ENCODE peak calls at places on chromosomes 13 and 19, in five cellular contexts. C is nephron progenitor cell, E is astrocyte, L is glutamatergic neuron, X is thyroid gland. U is an unnamed sample.

GRCh38 chr19:49827034-49827433 is 8.9 kb downstream of the MED25 start:
- DNase-seq in L (no peak), E (no peak), C (no peak), X (no peak), U (no peak)

GRCh38 chr19:38907670-38908069 is 4.3 kb downstream of the CCER2 start:
- DNase-seq in X (no peak), L (no peak), C (no peak), E (no peak), U (no peak)

GRCh38 chr13:98486412-98486811 is 90.5 kb downstream of the STK24 start:
- DNase-seq in X (no peak), L (no peak), E (no peak), C (no peak), U (no peak)

GRCh38 chr13:62084728-62085127 is 669.1 kb upstream of the PCDH20 start:
- DNase-seq in L (no peak), X (no peak), E (no peak), C (no peak), U (no peak)

GRCh38 chr19:17184381-17184841 is 30.7 kb upstream of the USE1 start:
- DNase-seq in L (no peak), X (no peak), E (no peak), C (no peak), U (no peak)

GRCh38 chr19:954672-955494 is 29.0 kb downstream of the ARID3A start:
- DNase-seq in C (peak; percentile 70), L (no peak), X (no peak), E (no peak), U (no peak)

GRCh38 chr13:96734499-96734898 is 259.8 kb downstream of the OXGR1 start:
- DNase-seq in E (no peak), X (no peak), C (no peak), L (no peak), U (no peak)

GRCh38 chr19:36547001-36547732 is 19.1 kb upstream of the ZNF260 start:
- DNase-seq in X (no peak), L (no peak), E (peak; percentile 12), C (no peak), U (no peak)

GRCh38 chr13:93549326-93549855 is 322.8 kb downstream of the GPC6 start:
- DNase-seq in E (peak; percentile 11), X (no peak), C (no peak), L (no peak), U (no peak)

GRCh38 chr13:48448285-48448962 is 35.5 kb upstream of the LPAR6 start:
- DNase-seq in L (no peak), X (no peak), C (no peak), E (no peak), U (no peak)

GRCh38 chr13:55652657-55653056 is 1488.1 kb upstream of the PRR20A start:
- DNase-seq in X (no peak), C (no peak), E (no peak), L (no peak), U (no peak)

GRCh38 chr13:99028890-99029289 is 51.0 kb upstream of the DOCK9 start:
- DNase-seq in C (no peak), X (no peak), L (no peak), E (no peak), U (no peak)

GRCh38 chr13:110108348-110109139 is 198.4 kb downstream of the COL4A1 start:
- DNase-seq in L (peak; percentile 84), X (peak; percentile 82), E (peak; percentile 78), C (peak; percentile 67), U (peak; percentile 50)

GRCh38 chr13:98922306-98922705 is 55.6 kb downstream of the DOCK9 start:
- DNase-seq in C (no peak), X (no peak), L (no peak), E (peak; percentile 65), U (no peak)

GRCh38 chr13:109131698-109132257 is 502.4 kb downstream of the MYO16 start:
- DNase-seq in E (peak; percentile 14), C (no peak), L (no peak), X (no peak), U (no peak)

GRCh38 chr19:16945364-16945714 is 56.5 kb downstream of the F2RL3 start:
- DNase-seq in E (no peak), L (no peak), C (no peak), X (no peak), U (no peak)

GRCh38 chr13:76976488-76976887 is 15.4 kb upstream of the CLN5 start:
- DNase-seq in L (no peak), E (peak; percentile 87), C (no peak), X (no peak), U (no peak)

GRCh38 chr19:3459965-3460582 is 20.3 kb downstream of the SMIM24 start:
- DNase-seq in E (no peak), C (no peak), X (no peak), L (no peak), U (no peak)

GRCh38 chr19:4723465-4724251 is at the start of gene DPP9:
- DNase-seq in X (peak; percentile 98), L (peak; percentile 96), E (peak; percentile 96), C (peak; percentile 93), U (peak; percentile 87)
- TF ChIP-seq CTCF in X (no peak), L (peak; percentile 52), E (no peak), C (peak; percentile 8), U (peak; percentile 49)

GRCh38 chr19:47540748-47541147 is 25.9 kb upstream of the NAPA start:
- DNase-seq in L (no peak), X (no peak), C (no peak), E (peak; percentile 12), U (no peak)
- TF ChIP-seq CTCF in L (no peak), X (no peak), C (no peak), E (peak; percentile 21), U (no peak)

GRCh38 chr13:65966991-65967451 is 1263.1 kb downstream of the PCDH9 start:
- DNase-seq in C (no peak), E (peak; percentile 5), X (no peak), L (no peak), U (no peak)
- TF ChIP-seq CTCF in C (peak; percentile 28), E (peak; percentile 40), X (no peak), L (peak; percentile 46), U (no peak)

GRCh38 chr19:33301011-33301899 is 1.1 kb downstream of the CEBPA start:
- DNase-seq in X (peak; percentile 50), E (no peak), C (peak; percentile 50), L (peak; percentile 52), U (no peak)

GRCh38 chr19:33301900-33302174 is 497 bp downstream of the CEBPA start:
- DNase-seq in X (no peak), E (no peak), C (peak; percentile 38), L (no peak), U (no peak)

GRCh38 chr19:33303791-33304759 is 1.7 kb upstream of the CEBPA start:
- DNase-seq in C (no peak), L (no peak), X (peak; percentile 56), E (no peak), U (no peak)

GRCh38 chr19:33302974-33303790 is 848 bp upstream of the CEBPA start:
- DNase-seq in E (peak; percentile 32), C (peak; percentile 70), L (peak; percentile 71), X (peak; percentile 70), U (peak; percentile 74)

DNA sequence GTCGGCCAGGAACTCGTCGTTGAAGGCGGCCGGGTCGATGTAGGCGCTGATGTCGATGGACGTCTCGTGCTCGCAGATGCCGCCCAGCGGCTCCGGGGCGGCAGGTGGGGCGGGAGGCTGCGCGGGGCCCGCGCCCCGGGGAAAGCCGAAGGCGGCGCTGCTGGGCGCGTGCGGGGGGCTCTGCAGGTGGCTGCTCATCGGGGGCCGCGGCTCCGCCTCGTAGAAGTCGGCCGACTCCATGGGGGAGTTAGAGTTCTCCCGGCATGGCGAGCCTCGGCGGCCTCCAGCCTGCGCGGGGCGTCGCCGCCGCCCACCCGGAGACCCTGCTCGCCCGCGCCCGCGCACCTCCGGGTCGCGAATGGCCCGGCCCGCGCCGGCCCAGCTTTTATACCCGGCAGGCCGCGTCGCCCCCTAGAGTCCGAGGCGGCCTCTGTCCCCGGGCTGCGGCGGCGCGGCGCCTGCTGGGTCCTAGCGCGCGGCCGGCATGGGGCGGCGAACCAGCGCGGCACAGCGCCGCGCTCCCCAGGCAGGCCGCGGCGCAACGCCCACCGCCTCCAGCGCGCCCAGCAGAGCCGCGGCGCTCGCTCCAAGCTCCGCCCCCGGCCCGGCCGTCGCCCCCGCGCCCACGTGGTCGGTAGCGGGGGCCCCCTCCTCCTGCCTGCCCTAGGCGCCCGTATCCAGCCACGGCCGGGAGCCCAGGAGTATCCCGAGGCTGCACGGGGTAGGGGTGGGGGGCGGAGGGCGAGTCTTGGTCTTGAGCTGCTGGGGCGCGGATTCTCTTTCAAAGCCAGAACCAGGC is at the start of gene CEBPA:
- DNase-seq in E (peak; percentile 55), C (peak; percentile 86), X (peak; percentile 88), L (peak; percentile 87), U (peak; percentile 85)
- TF ChIP-seq CTCF in E (no peak), C (no peak), X (peak; percentile 27), L (peak; percentile 62), U (no peak)

DNA sequence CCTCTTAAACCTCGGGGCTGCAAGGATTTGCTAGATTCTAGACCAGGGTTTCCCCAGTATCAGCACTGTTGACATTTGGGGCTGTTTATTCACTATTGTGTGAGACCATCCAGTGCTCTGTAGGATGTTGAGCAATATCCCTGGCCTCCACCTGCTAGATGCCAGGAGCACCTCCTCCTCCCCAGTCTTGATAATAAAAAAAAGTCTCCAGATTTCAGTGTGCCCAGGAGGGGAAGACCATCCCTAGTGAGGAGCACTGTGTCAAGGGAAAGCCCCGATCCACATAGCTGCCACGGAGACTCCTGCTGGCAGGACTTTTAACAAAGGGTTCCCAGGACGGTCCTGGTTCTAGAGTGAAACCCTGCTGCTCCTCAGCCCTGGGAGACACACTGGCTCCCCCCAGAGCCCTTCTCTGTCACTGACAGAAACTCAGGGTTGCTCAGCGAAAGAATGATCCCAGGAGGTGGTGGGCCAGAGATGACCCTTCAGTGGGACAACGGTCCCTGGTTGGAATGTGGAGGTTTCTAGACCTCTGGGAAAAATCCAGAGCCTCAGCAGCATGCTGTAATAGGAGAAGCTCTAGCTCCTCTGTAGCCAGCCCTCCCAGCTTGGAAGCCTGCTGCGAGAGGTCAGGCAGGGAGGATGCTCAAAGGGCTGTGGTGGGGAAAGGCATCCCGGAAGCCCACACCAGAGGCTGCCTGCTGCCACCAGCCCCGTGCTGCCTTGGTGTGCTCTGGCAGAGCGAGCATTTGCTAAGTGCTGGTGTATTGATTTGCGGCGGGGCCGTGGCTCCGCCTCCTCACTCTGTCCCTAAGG is 20.3 kb downstream of the LYL1 start:
- DNase-seq in L (peak; percentile 91), C (peak; percentile 61), E (peak; percentile 40), X (no peak), U (no peak)
- TF ChIP-seq CTCF in L (no peak), C (peak; percentile 22), E (peak; percentile 43), X (no peak), U (no peak)

U was measured in mesothelial cell of epicardium.